ENCODE peak calls at places on chromosomes 3 and 15, in four cellular contexts. One of them, this sample, is unnamed.

GRCh38 chr15:60799885-60800728 is 321.2 kb upstream of the ICE2 start:
- DNase-seq in GM12878: no peak
- DNase-seq in HL-60: no peak
- DNase-seq in K562: no peak
- DNase-seq in this sample: no peak

GRCh38 chr15:74367296-74367854 is at the start of gene CYP11A1:
- DNase-seq in GM12878: no peak
- DNase-seq in HL-60: no peak
- DNase-seq in K562: no peak
- DNase-seq in this sample: no peak

GRCh38 chr15:79932447-79932846 is 35.6 kb upstream of the MTHFS start:
- DNase-seq in K562: no peak
- DNase-seq in GM12878: no peak
- DNase-seq in HL-60: no peak
- DNase-seq in this sample: no peak

GRCh38 chr3:119295816-119296484 is 1.8 kb downstream of the ARHGAP31 start:
- DNase-seq in HL-60: no peak
- DNase-seq in K562: no peak
- DNase-seq in GM12878: no peak
- DNase-seq in this sample: no peak

GRCh38 chr15:22888120-22888859 is 49.8 kb downstream of the NIPA2 start:
- DNase-seq in GM12878: no peak
- DNase-seq in HL-60: no peak
- DNase-seq in K562: peak; percentile 44
- DNase-seq in this sample: no peak

GRCh38 chr15:34782901-34783300 is 12.4 kb downstream of the ACTC1 start:
- DNase-seq in GM12878: no peak
- DNase-seq in K562: no peak
- DNase-seq in HL-60: no peak
- DNase-seq in this sample: no peak

GRCh38 chr3:36540898-36541518 is 160.7 kb downstream of the STAC start:
- DNase-seq in GM12878: no peak
- DNase-seq in K562: peak; percentile 10
- DNase-seq in HL-60: no peak
- DNase-seq in this sample: no peak

GRCh38 chr15:100770781-100771584 is 108.6 kb upstream of the ALDH1A3 start:
- DNase-seq in GM12878: no peak
- DNase-seq in HL-60: no peak
- DNase-seq in K562: no peak
- DNase-seq in this sample: no peak

GRCh38 chr3:15241341-15241740 is 35.3 kb downstream of the CAPN7 start:
- DNase-seq in HL-60: peak; percentile 31
- DNase-seq in GM12878: no peak
- DNase-seq in K562: peak; percentile 67
- DNase-seq in this sample: no peak

GRCh38 chr3:68631810-68632545 is 300.4 kb downstream of the TAFA4 start:
- DNase-seq in HL-60: no peak
- DNase-seq in GM12878: no peak
- DNase-seq in K562: no peak
- DNase-seq in this sample: no peak
- TF ChIP-seq SPI1 in HL-60: no peak
- TF ChIP-seq SPI1 in GM12878: no peak
- TF ChIP-seq SPI1 in K562: no peak
- TF ChIP-seq SPI1 in this sample: no peak

DNA sequence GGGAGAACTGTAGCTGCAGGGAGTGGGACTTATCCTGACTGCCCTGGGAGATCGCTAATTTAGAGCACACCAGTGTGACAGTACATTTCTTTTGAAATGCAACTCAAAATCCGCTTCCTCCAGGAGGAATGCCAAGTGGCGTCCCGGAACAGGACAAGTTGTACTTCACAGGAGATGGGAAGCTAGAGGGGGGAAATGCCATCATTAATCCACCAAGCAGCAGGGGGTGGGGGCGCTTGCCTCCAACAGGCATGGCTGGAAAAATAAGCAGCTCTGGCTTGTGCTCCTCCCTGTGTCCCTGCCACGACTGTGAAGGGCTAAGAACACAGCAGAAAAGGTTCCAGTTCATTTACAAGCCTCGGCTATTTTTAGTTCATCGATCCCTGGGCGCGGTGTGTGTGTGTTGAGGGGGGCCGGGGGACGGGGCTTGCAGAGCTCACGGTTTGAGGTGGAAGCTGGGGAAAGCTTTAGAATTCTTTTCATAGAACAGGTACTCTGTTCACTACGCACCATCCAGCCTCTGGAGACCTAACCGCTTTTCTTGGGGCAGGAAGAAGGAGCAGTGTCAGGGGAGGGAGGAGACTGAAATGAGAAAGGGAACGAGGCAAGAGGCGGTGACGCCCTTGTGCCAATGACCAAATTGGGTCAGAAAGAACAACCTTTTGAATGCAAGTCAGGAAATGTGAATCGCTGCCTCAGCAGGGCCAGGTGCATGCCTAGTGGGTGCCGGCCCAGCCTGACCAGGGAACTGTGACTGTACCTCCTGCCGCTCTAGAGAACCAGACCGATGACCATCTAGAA is 51.8 kb upstream of the DGKG start:
- DNase-seq in HL-60: peak; percentile 29
- DNase-seq in K562: no peak
- DNase-seq in GM12878: peak; percentile 17
- DNase-seq in this sample: no peak
- TF ChIP-seq POLR2AphosphoS5 in HL-60: no peak
- TF ChIP-seq POLR2AphosphoS5 in K562: no peak
- TF ChIP-seq POLR2AphosphoS5 in GM12878: no peak
- TF ChIP-seq POLR2AphosphoS5 in this sample: no peak

GRCh38 chr15:26674467-26674866 is 98.4 kb downstream of the GABRB3 start:
- DNase-seq in GM12878: no peak
- DNase-seq in HL-60: no peak
- DNase-seq in K562: no peak
- DNase-seq in this sample: no peak
- TF ChIP-seq SPI1 in GM12878: no peak
- TF ChIP-seq SPI1 in HL-60: no peak
- TF ChIP-seq SPI1 in K562: no peak
- TF ChIP-seq SPI1 in this sample: no peak

DNA sequence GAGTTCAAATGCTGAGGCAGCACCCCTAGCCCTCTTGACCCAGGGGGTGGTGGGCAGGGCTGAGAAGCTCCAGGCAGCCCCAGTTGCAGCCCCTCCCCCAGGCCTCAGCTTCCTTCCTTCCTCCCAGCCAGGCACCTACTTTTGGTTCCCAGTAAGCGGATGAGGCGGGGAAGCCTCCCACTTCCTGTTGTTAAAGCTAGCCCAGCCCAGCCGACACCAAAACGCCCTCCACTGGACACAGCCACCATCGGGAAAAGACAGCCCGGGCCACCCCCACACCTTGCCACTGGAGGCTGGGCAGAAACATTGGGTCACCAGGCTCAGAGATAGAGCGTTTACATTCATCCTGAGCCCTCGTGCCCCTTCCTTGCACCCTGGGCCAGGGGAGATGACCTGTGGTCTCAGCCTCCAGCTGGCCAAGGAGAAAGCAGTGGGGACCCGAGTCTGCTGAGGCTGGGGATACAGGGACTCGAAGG is 3.5 kb downstream of the DUSP7 start:
- DNase-seq in GM12878: peak; percentile 36
- DNase-seq in K562: peak; percentile 65
- DNase-seq in HL-60: peak; percentile 90
- DNase-seq in this sample: no peak
- TF ChIP-seq POLR2AphosphoS5 in GM12878: no peak
- TF ChIP-seq POLR2AphosphoS5 in K562: no peak
- TF ChIP-seq POLR2AphosphoS5 in HL-60: no peak
- TF ChIP-seq POLR2AphosphoS5 in this sample: no peak

GRCh38 chr3:166425900-166426611 is 588.8 kb upstream of the BCHE start:
- DNase-seq in HL-60: no peak
- DNase-seq in K562: no peak
- DNase-seq in GM12878: no peak
- DNase-seq in this sample: no peak
- TF ChIP-seq SPI1 in HL-60: no peak
- TF ChIP-seq SPI1 in K562: no peak
- TF ChIP-seq SPI1 in GM12878: no peak
- TF ChIP-seq SPI1 in this sample: no peak

DNA sequence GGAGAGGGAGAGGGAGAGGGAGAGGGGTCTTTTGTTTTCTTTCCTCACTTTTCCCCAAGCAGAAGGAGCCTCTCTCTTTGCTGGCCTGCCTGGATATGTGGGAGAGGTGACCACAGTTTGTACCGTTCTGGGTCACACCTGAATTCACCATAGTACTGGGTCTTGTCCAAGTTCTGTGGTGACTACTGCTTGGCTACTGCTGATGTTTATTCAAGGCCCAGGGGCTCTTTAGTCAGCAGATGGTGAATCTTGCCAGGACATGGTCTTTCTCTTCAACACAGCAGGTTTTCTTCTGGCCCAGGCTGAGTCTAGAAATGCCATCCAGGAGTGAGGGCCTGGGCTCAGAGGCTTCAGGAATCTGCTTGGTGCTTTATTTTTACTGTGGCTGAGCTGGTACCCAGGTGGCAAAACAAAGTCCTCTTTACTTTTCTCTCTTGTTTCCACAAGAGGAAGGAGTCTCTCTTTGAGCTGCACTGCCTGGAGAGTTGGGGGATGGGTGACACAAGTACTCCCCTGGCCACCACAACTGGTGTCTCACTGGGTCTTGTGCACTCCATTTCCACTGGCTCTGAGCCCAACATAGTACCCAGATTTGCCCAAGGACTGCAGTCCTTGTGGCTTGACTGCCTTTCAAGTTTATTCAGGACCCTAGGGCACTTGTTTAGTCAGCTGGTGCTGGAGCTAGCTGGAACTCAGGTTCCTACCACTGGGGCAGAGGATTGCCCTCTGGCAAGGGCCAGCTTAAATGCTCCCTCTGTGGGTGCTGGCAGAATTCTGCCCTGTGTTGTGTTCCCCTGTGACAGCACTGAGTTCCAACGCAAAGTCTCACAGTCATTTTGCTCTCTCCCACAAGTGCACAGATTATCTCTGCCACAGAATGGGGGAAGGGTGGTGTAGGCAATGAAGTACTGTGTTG is 16.8 kb upstream of the CCNDBP1 start:
- DNase-seq in K562: no peak
- DNase-seq in GM12878: no peak
- DNase-seq in HL-60: no peak
- DNase-seq in this sample: no peak
- TF ChIP-seq POLR2AphosphoS5 in K562: no peak
- TF ChIP-seq POLR2AphosphoS5 in GM12878: no peak
- TF ChIP-seq POLR2AphosphoS5 in HL-60: no peak
- TF ChIP-seq POLR2AphosphoS5 in this sample: no peak

DNA sequence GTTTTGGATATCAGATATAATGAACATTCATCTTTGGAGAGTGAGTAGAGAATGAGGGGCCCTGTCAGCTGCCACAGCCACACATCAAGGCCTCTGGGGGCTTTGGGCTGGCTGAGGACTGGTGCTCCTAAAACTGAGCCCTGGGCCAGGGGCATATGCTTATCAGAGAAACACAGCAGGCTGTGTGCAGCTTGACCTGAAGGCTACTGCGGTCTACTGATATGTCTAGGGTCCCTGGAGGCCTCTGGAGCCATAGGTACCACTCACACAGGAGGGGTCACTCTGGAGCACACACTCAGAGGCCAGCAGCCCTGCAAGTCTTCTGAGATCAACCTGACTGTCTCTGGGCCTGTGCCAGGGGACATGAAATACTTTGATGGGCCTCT is 7.6 kb downstream of the TF start:
- DNase-seq in K562: peak; percentile 85
- DNase-seq in GM12878: no peak
- DNase-seq in HL-60: no peak
- DNase-seq in this sample: no peak
- TF ChIP-seq SPI1 in K562: no peak
- TF ChIP-seq SPI1 in GM12878: no peak
- TF ChIP-seq SPI1 in HL-60: no peak
- TF ChIP-seq SPI1 in this sample: no peak